ENCODE peak calls at places on chromosomes 2 and 18, in five cellular contexts. F, D, O, U and I are unnamed samples.

GRCh38 chr2:241153616-241154015 is 3.3 kb downstream of the PPP1R7 start:
- DNase-seq in F (no peak), D (no peak), O (no peak), U (no peak), I (no peak)

GRCh38 chr2:5942204-5942603 is 250.0 kb downstream of the SOX11 start:
- DNase-seq in F (no peak), D (no peak), O (no peak), U (no peak), I (no peak)

GRCh38 chr2:33444961-33445360 is 31.5 kb upstream of the RASGRP3 start:
- DNase-seq in F (no peak), D (no peak), O (no peak), U (no peak), I (no peak)

GRCh38 chr18:58993260-58993659 is 128.6 kb downstream of the ZNF532 start:
- DNase-seq in F (peak), D (no peak), O (no peak), U (no peak), I (no peak)

GRCh38 chr2:173187911-173188788 is 112.5 kb downstream of the MAP3K20 start:
- DNase-seq in F (no peak), D (peak), O (no peak), U (no peak), I (no peak)

GRCh38 chr2:208466133-208466919 is 59.7 kb downstream of the PTH2R start:
- DNase-seq in F (no peak), D (peak), O (no peak), U (peak), I (no peak)

GRCh38 chr2:234881413-234882241 is 70.2 kb upstream of the SH3BP4 start:
- DNase-seq in F (peak), D (peak), O (peak), U (peak), I (peak)

GRCh38 chr2:97983698-97984097 is 12.1 kb downstream of the TMEM131 start:
- DNase-seq in F (no peak), D (no peak), O (no peak), U (no peak), I (no peak)